ENCODE peak calls at places on chromosomes 12 and 14, in ten cellular contexts. F is GM12878, K is MM.1S, R is HepG2, Q is K562, V is PC-3, O is GM23338, Z is HCT116, G is H1, H is fibroblast of lung. A is an unnamed sample.

GRCh38 chr12:107684029-107684790 is 1.4 kb upstream of the PWP1 start:
- DNase-seq in G (no peak), Z (no peak), V (peak; percentile 76), O (no peak), Q (no peak), H (peak; percentile 3), R (no peak), K (no peak), F (no peak), A (no peak)

GRCh38 chr12:121223283-121223946 is 13.5 kb downstream of the P2RX4 start:
- DNase-seq in Z (no peak), Q (no peak), O (no peak), K (no peak), H (no peak), V (no peak), F (no peak), R (no peak), G (no peak), A (peak; percentile 24)

GRCh38 chr12:19759229-19759628 is 319.9 kb downstream of the AEBP2 start:
- DNase-seq in O (no peak), F (no peak), Z (no peak), K (no peak), G (no peak), Q (no peak), R (no peak), V (peak; percentile 44), H (peak; percentile 49), A (no peak)

GRCh38 chr12:115481141-115481540 is 796.4 kb downstream of the MED13L start:
- DNase-seq in Z (no peak), G (no peak), F (peak; percentile 54), R (peak; percentile 32), O (no peak), K (peak; percentile 67), V (peak; percentile 7), Q (no peak), H (peak; percentile 7), A (no peak)

GRCh38 chr12:99311373-99311772 is 336.2 kb upstream of the GARIN6 start:
- DNase-seq in V (no peak), R (no peak), G (no peak), O (no peak), H (no peak), Q (no peak), F (no peak), Z (no peak), K (no peak), A (no peak)

GRCh38 chr14:95841680-95842079 is 35.0 kb upstream of the TUNAR start:
- DNase-seq in G (no peak), Z (no peak), F (no peak), K (no peak), V (no peak), O (no peak), Q (no peak), H (no peak), R (no peak), A (no peak)

GRCh38 chr14:49461529-49462401 is 124.4 kb downstream of the RPS29 start:
- DNase-seq in Q (peak; percentile 17), O (peak; percentile 92), G (no peak), Z (peak; percentile 78), H (peak; percentile 86), R (peak; percentile 69), K (peak; percentile 64), V (peak; percentile 92), F (peak; percentile 43), A (peak; percentile 66)

GRCh38 chr12:40864891-40865290 is 172.7 kb downstream of the CNTN1 start:
- DNase-seq in Z (no peak), G (no peak), R (no peak), F (no peak), K (no peak), O (no peak), H (no peak), V (no peak), Q (no peak), A (no peak)

DNA sequence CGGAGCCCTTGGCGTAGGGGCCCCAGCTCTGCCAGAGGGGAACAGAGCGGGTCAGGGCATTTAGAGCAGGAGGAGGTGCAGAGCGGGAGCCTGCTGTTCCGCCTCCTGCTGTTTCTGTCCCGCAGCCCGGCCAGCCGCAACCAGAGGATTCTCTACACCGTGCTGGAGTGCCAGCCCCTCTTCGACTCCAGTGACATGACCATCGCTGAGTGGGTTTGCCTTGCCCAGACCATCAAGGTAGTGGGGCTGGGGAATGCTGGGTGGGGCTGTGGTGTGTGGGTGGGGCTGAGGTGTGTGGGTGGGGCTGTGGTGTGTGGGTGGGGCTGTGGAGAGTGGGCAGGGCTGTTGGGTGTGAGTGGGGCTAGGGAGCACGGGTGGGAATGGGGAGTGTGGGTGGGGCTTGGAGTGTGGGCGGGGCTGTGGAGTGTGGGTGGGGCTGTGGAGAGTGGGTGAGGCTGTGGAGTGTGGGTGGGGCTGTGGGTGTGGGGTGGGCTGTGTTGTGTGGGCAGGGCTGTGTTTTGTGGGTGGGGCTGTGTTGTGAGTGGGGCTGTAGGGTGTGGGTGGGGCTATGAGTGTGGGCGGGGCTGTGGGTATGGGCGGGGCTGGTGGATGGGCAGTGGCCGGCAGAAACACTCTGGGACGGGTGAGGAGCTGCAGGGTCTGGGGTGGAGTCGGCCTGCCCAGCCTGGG is 8.0 kb downstream of the ASPG start:
- DNase-seq in R (no peak), V (peak; percentile 23), F (no peak), G (no peak), Z (no peak), Q (peak; percentile 56), K (no peak), H (no peak), O (no peak), A (peak; percentile 10)
- TF ChIP-seq EZH2 in R (no peak), V (no peak), F (no peak), G (no peak), Z (no peak), Q (no peak), K (no peak), H (no peak), O (no peak), A (no peak)

DNA sequence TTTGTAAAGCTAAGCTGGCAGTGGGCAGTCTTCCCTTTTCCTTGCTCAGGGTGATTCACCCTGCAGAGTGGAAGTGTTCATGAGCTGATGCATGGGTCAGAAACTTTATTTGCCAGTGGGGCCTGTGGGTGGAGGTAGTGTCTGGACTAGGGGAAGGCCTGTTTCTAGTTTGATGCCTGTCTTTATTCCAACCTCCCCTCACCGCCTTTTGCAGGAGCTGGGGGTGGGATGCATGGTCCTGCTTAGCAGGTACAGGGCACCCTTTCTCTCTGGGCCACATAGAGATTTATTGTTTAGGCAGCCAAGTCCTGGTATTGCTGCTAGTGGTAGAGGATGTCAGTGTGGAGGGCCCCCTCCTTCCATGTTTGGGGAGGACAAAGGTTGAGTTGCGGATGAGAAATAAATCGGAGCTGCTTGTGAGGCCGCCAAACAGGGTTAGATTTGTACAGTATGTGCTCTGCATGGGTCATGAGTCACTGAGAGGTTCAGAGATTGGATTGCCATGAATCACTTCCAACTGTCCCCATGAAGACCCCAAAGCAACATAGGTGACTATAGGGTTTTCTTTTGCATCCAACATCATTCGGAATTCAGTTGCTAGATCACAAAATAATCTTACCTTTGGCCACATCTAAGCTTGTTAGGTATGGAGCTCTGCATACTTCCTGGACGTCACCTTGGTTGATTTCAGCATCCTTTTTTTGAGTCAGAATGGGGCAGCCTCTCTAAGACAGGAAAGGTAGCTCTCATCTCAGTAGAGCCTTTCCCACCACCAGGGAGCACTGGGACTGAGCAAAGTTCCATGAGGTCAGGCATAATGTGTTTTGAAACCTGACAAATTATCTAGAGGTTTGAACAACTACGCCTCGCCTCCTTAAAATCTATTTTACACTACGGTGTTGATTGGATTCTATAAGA is 8.8 kb downstream of the SMOC1 start:
- DNase-seq in H (peak; percentile 58), R (peak; percentile 96), K (no peak), Z (no peak), Q (no peak), G (no peak), O (no peak), V (no peak), F (no peak), A (no peak)
- H2AFZ ChIP-seq in H (no peak overlapping the region), R (no peak overlapping the region), K (no peak overlapping the region), Z (no peak overlapping the region), Q (no peak overlapping the region), G (no peak overlapping the region), O (no peak overlapping the region), V (no peak overlapping the region), F (no peak overlapping the region), A (no peak overlapping the region)

GRCh38 chr12:119992129-119992705 is 3.2 kb downstream of the BICDL1 start:
- DNase-seq in G (no peak), O (no peak), V (no peak), Z (no peak), F (no peak), Q (no peak), H (no peak), K (no peak), R (no peak), A (no peak)

GRCh38 chr12:119990382-119990874 is 1.4 kb downstream of the BICDL1 start:
- DNase-seq in O (peak; percentile 19), G (no peak), F (no peak), V (no peak), R (no peak), H (no peak), Q (no peak), Z (no peak), K (no peak), A (no peak)

GRCh38 chr12:119988788-119989618 is at the start of gene BICDL1:
- DNase-seq in V (peak; percentile 96), O (peak; percentile 99), H (peak; percentile 20), G (peak; percentile 93), K (peak; percentile 92), Q (peak; percentile 95), F (peak; percentile 69), Z (peak; percentile 93), R (peak; percentile 67), A (peak; percentile 78)

GRCh38 chr12:119988440-119988787 is 622 bp upstream of the BICDL1 start:
- DNase-seq in G (no peak), Z (no peak), Q (no peak), R (no peak), O (no peak), H (peak; percentile 39), F (no peak), K (no peak), V (no peak), A (no peak)

DNA sequence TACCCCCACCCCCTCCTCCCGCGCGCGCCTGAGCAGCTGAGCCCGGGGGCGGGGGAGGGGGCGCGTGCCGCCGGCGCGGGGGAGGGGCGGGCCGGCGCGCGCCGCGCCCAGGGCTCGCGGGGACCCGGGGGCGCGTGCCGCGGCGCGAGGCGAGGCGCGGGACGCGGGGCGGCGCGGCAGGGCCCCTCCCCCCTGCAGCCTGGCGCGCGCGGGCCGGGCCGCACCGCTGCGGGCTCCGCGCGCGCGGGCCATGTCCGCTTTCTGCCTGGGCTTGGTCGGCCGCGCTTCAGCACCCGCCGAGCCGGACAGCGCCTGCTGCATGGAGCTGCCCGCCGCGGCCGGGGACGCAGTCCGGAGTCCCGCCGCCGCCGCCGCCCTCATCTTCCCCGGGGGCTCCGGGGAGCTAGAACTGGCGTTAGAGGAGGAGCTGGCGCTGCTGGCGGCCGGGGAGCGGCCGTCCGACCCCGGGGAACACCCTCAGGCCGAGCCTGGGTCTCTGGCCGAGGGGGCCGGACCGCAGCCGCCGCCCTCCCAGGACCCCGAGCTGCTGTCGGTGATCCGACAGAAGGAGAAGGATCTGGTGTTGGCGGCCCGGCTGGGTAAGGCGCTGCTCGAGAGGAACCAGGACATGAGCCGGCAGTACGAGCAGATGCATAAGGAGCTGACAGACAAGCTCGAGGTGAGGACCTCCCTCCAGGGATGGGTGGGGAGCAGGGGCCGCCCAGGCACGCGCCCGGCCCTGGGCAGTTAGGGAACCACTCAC is 764 bp downstream of the BICDL1 start:
- DNase-seq in H (peak; percentile 65), K (peak; percentile 61), G (peak; percentile 9), Z (no peak), O (peak; percentile 87), R (peak; percentile 41), F (no peak), V (peak; percentile 83), Q (peak; percentile 78), A (peak; percentile 67)
- TF ChIP-seq EZH2 in H (peak; percentile 53), K (no peak), G (no peak), Z (no peak), O (no peak), R (no peak), F (no peak), V (no peak), Q (no peak), A (no peak)

GRCh38 chr12:47813491-47814196 is 6.1 kb downstream of the HDAC7 start:
- DNase-seq in R (no peak), O (peak; percentile 57), K (peak; percentile 88), Z (no peak), Q (peak; percentile 53), H (no peak), F (no peak), G (no peak), V (no peak), A (no peak)

GRCh38 chr12:47814539-47815170 is 5.0 kb downstream of the HDAC7 start:
- DNase-seq in V (no peak), Q (no peak), F (no peak), R (no peak), G (no peak), H (no peak), K (no peak), O (no peak), Z (no peak), A (no peak)

GRCh38 chr12:47811070-47811391 is 8.7 kb downstream of the HDAC7 start:
- DNase-seq in G (no peak), H (no peak), R (no peak), Z (no peak), V (no peak), Q (no peak), F (no peak), O (peak; percentile 43), K (no peak), A (no peak)

GRCh38 chr12:47812797-47813490 is 6.8 kb downstream of the HDAC7 start:
- DNase-seq in V (peak; percentile 72), G (peak; percentile 81), O (peak; percentile 95), K (peak; percentile 98), Q (peak; percentile 91), F (peak; percentile 73), H (peak; percentile 80), R (peak; percentile 36), Z (no peak), A (peak; percentile 92)

GRCh38 chr12:47811581-47812484 is 7.9 kb downstream of the HDAC7 start:
- DNase-seq in O (no peak), G (no peak), K (no peak), F (no peak), R (no peak), Z (no peak), Q (no peak), V (no peak), H (peak; percentile 83), A (no peak)
- H2AFZ ChIP-seq in O (no peak overlapping the region), G (no peak overlapping the region), K (no peak overlapping the region), F (no peak overlapping the region), R (no peak overlapping the region), Z (no peak overlapping the region), Q (no peak overlapping the region), V (no peak overlapping the region), H (no peak overlapping the region), A (no peak overlapping the region)